ENCODE peak calls at places on chromosomes 16 and 17, in four cellular contexts. W is K562, N is H1, I is HCT116. F is an unnamed sample.

GRCh38 chr16:13936596-13937081 is 16.7 kb downstream of the ERCC4 start:
- DNase-seq in I (no peak), N (no peak), W (no peak), F (no peak)

GRCh38 chr17:76264425-76264754 is 758 bp upstream of the UBALD2 start:
- DNase-seq in I (no peak), N (no peak), W (no peak), F (no peak)

GRCh38 chr16:61792194-61792904 is 243.9 kb downstream of the CDH8 start:
- DNase-seq in W (no peak), N (no peak), I (no peak), F (no peak)

GRCh38 chr17:43994272-43995149 is 9.9 kb upstream of the NAGS start:
- DNase-seq in I (no peak), W (peak), N (peak), F (peak)

GRCh38 chr17:73711184-73711583 is 66.9 kb upstream of the SDK2 start:
- DNase-seq in I (no peak), N (no peak), W (no peak), F (no peak)

GRCh38 chr17:78416791-78417530 is 38.5 kb downstream of the PGS1 start:
- DNase-seq in W (no peak), I (no peak), N (no peak), F (peak)

GRCh38 chr16:62965831-62966230 is 929.6 kb upstream of the CDH8 start:
- DNase-seq in N (no peak), W (no peak), I (no peak), F (no peak)

GRCh38 chr17:59357929-59358328 is 26.5 kb downstream of the YPEL2 start:
- DNase-seq in N (no peak), W (no peak), I (no peak), F (no peak)

GRCh38 chr16:89383095-89384003 is 107.0 kb downstream of the ANKRD11 start:
- DNase-seq in N (no peak), I (no peak), W (peak), F (peak)

GRCh38 chr17:32266389-32267269 is 997 bp downstream of the RHBDL3 start:
- DNase-seq in I (no peak), N (peak), W (peak), F (no peak)

GRCh38 chr17:51064061-51064735 is 56.5 kb downstream of the SPAG9 start:
- DNase-seq in W (no peak), N (no peak), I (no peak), F (peak)

GRCh38 chr17:19573075-19573474 is 39.4 kb downstream of the SLC47A1 start:
- DNase-seq in I (no peak), W (no peak), N (no peak), F (no peak)

DNA sequence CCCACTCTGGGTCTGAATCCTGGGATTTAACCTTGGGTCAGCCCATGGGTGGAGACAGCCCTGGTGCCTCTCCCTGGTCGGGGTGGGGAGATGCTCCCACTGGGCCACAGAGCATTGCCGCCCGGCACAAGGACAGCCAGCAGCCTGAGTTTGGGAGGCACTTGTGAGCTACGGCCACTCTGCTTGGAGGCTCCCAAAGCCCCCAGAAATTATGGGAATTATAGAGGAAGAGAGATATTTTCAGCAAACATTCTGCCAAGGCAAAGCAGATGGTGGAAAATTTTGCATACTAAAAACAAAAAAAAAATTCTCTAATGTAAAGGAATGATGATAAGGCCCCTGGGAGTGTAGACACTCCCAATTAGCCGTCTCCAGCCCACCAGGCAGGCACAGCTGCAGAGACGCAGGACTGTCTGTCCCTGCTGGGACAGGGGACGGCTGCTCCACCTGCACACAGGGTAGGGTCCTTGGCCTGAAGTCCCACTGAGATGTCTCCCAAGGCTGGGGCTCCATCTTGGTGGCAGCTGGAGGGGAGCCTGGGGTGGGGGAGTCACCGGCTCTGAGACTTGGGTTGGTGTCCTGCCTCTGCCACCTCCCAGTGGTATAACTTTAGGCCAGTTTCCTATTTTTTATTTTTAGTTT is 46.3 kb upstream of the DOC2B start:
- DNase-seq in W (no peak), N (no peak), I (no peak), F (no peak)
- H3K9ac ChIP-seq in W (no peak), N (no peak), I (no peak), F (no peak)

GRCh38 chr17:3710951-3711383 is 12.7 kb upstream of the HASPIN start:
- DNase-seq in I (no peak), N (no peak), W (no peak), F (peak)
- TF ChIP-seq POLR2AphosphoS5 in I (no peak), N (no peak), W (no peak), F (peak)

GRCh38 chr16:56933266-56933619 is 1.3 kb downstream of the HERPUD1 start:
- DNase-seq in N (no peak), W (no peak), I (no peak), F (no peak)

GRCh38 chr16:56936950-56937349 is 5.0 kb downstream of the HERPUD1 start:
- DNase-seq in I (no peak), W (no peak), N (no peak), F (no peak)

GRCh38 chr16:56933828-56934598 is 2.1 kb downstream of the HERPUD1 start:
- DNase-seq in N (no peak), I (no peak), W (no peak), F (no peak)

GRCh38 chr16:56936491-56936890 is 4.5 kb downstream of the HERPUD1 start:
- DNase-seq in W (no peak), I (no peak), N (no peak), F (no peak)

DNA sequence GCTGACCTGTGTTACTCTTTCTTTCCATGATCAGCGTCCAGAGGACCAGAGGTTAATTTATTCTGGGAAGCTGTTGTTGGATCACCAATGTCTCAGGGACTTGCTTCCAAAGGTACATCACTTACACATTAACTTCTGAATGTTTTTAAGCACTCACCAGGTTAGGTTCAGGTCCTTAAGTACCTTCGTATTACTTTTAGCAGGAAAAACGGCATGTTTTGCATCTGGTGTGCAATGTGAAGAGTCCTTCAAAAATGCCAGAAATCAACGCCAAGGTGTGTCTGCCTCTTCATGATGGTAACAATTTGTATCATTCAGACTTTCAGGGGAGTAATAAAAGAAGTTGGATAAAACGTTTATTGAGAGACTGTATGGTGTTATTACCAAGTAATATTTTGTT is 3.3 kb downstream of the HERPUD1 start:
- DNase-seq in W (no peak), N (no peak), I (no peak), F (no peak)
- H3K9ac ChIP-seq in W (no peak), N (no peak), I (no peak), F (peak)

DNA sequence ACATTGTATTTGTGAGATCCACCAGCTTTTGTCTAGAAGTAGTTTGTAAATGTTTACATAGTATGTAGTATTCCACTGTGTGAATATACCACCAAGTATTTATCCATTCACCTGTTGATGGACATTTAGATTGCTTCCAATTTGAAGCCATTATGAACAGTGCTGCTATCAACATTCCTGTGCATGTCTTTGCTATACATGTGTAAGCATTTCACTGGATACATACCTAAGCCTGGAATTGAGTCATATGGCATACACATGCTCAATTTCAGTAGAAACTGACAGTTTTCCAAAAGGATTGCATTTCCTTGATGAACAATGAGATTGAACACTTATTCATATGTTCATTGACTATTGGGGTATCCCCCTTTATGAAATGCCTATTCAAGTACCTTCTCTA is 540.6 kb upstream of the SOX9 start:
- DNase-seq in N (no peak), W (no peak), I (no peak), F (no peak)
- TF ChIP-seq POLR2AphosphoS5 in N (no peak), W (no peak), I (no peak), F (no peak)

DNA sequence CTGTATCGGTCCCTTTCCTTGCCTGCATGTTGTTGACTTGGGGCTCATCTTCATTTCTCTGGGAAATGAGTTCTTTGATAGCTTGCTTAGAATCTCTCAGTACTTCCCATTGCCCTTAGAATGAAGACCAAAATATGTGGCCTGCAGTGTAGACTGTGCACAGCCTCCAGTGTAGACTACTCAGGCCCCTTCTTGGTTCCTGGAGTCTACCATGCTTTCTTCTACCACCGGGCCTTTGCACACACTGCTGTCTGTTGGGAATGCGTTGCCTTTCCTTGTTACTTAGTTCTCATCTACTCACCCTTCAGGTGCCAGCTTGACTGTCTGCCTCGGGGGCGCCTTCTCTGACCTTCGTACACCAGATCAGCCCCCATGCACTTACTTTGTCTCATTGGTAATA is 82.0 kb downstream of the ABCC1 start:
- DNase-seq in I (no peak), W (no peak), N (no peak), F (no peak)
- H3K9ac ChIP-seq in I (no peak), W (no peak), N (no peak), F (no peak)